ENCODE peak calls at places on chromosome 16, in four cellular contexts. One of them, this sample, is unnamed.

GRCh38 chr16:80066805-80067580 is 466.5 kb upstream of the MAF start:
- DNase-seq in NCI-H1417: peak
- DNase-seq in NCI-H1105: no peak
- DNase-seq in AG10803: no peak
- DNase-seq in this sample: no peak

GRCh38 chr16:28513484-28514181 is 7.0 kb upstream of the IL27 start:
- DNase-seq in NCI-H1417: no peak
- DNase-seq in AG10803: peak
- DNase-seq in NCI-H1105: no peak
- DNase-seq in this sample: no peak

GRCh38 chr16:84687715-84688114 is 12.1 kb upstream of the USP10 start:
- DNase-seq in NCI-H1417: no peak
- DNase-seq in AG10803: peak
- DNase-seq in NCI-H1105: no peak
- DNase-seq in this sample: peak

GRCh38 chr16:17328971-17329370 is 141.8 kb downstream of the XYLT1 start:
- DNase-seq in AG10803: peak
- DNase-seq in NCI-H1417: no peak
- DNase-seq in NCI-H1105: no peak
- DNase-seq in this sample: no peak

GRCh38 chr16:47924950-47925349 is 230.8 kb downstream of the ABCC12 start:
- DNase-seq in NCI-H1105: no peak
- DNase-seq in AG10803: no peak
- DNase-seq in NCI-H1417: no peak
- DNase-seq in this sample: no peak

GRCh38 chr16:62225675-62226074 is 189.4 kb upstream of the CDH8 start:
- DNase-seq in NCI-H1105: peak
- DNase-seq in AG10803: no peak
- DNase-seq in NCI-H1417: peak
- DNase-seq in this sample: no peak

GRCh38 chr16:71528863-71529262 is 2.6 kb downstream of the CHST4 start:
- DNase-seq in NCI-H1105: no peak
- DNase-seq in NCI-H1417: no peak
- DNase-seq in AG10803: no peak
- DNase-seq in this sample: no peak

GRCh38 chr16:278863-279366 is 1.5 kb upstream of the ARHGDIG start:
- DNase-seq in AG10803: no peak
- DNase-seq in NCI-H1417: peak
- DNase-seq in NCI-H1105: peak
- DNase-seq in this sample: peak

GRCh38 chr16:9521749-9522370 is 430.4 kb downstream of the HAPSTR1 start:
- DNase-seq in NCI-H1105: no peak
- DNase-seq in NCI-H1417: no peak
- DNase-seq in AG10803: no peak
- DNase-seq in this sample: no peak

GRCh38 chr16:1610071-1610840 is 1.6 kb downstream of the IFT140 start:
- DNase-seq in AG10803: peak
- DNase-seq in NCI-H1105: peak
- DNase-seq in NCI-H1417: peak
- DNase-seq in this sample: peak

This sample was measured in HFFc6.